ENCODE peak calls at places on chromosome 12, in five cellular contexts. O is germinal center, F is fibroblast of lung, L is HEK293T, W is neural progenitor cell. E is an unnamed sample.
A peak's percentile ranks its signal among the peaks of the same experiment; 100 is the strongest.

GRCh38 chr12:52216107-52216506 is 16.9 kb upstream of the KRT7 start:
- DNase-seq in O (no peak), F (peak; percentile 27), L (no peak), W (peak; percentile 44), E (no peak)

GRCh38 chr12:84551373-84551772 is 361.2 kb downstream of the SLC6A15 start:
- DNase-seq in O (no peak), F (no peak), L (no peak), W (no peak), E (no peak)

GRCh38 chr12:89355243-89356068 is 3.2 kb upstream of the DUSP6 start:
- DNase-seq in O (no peak), F (peak; percentile 20), L (no peak), W (peak; percentile 16), E (no peak)

GRCh38 chr12:109462868-109463692 is 14.0 kb downstream of the KCTD10 start:
- DNase-seq in O (no peak), F (peak; percentile 99), L (no peak), W (peak; percentile 26), E (no peak)

GRCh38 chr12:57631566-57632368 is 1.2 kb downstream of the B4GALNT1 start:
- DNase-seq in O (peak; percentile 8), F (no peak), L (no peak), W (peak; percentile 45), E (no peak)

GRCh38 chr12:71194657-71195056 is 36.9 kb upstream of the TSPAN8 start:
- DNase-seq in O (no peak), F (peak; percentile 17), L (no peak), W (no peak), E (no peak)

GRCh38 chr12:104108755-104109445 is 29.1 kb downstream of the NFYB start:
- DNase-seq in O (peak; percentile 73), F (peak; percentile 78), L (peak; percentile 66), W (peak; percentile 85), E (peak; percentile 60)

GRCh38 chr12:24045816-24046257 is 96.4 kb upstream of the SOX5 start:
- DNase-seq in O (no peak), F (peak; percentile 92), L (no peak), W (no peak), E (no peak)

GRCh38 chr12:31009976-31010375 is 63.7 kb upstream of the DDX11 start:
- DNase-seq in O (no peak), F (no peak), L (no peak), W (no peak), E (no peak)

GRCh38 chr12:111304642-111305071 is 64.2 kb downstream of the PHETA1 start:
- DNase-seq in O (peak; percentile 33), F (no peak), L (peak; percentile 71), W (peak; percentile 22), E (peak; percentile 79)

E was measured in K562.